ENCODE peak calls at places on chromosome 6, in nine cellular contexts. W, J, H, T, E, G, M, D and K are unnamed samples.

GRCh38 chr6:81834141-81834621 is 81.7 kb upstream of the TENT5A start:
- DNase-seq in W (peak), J (peak), H (no peak), T (no peak), E (peak), G (no peak), M (no peak), D (no peak), K (no peak)

GRCh38 chr6:38876470-38876869 is 161.4 kb downstream of the DNAH8 start:
- DNase-seq in W (no peak), J (no peak), H (no peak), T (peak), E (no peak), G (no peak), M (no peak), D (no peak), K (no peak)

GRCh38 chr6:147782302-147782701 is 273.8 kb downstream of the SAMD5 start:
- DNase-seq in W (peak), J (peak), H (no peak), T (peak), E (no peak), G (no peak), M (no peak), D (no peak), K (no peak)

GRCh38 chr6:156883497-156884252 is 106.5 kb downstream of the ARID1B start:
- DNase-seq in W (no peak), J (peak), H (peak), T (no peak), E (peak), G (peak), M (no peak), D (no peak), K (peak)

GRCh38 chr6:26331809-26332226 is 33.2 kb upstream of the BTN3A2 start:
- DNase-seq in W (no peak), J (no peak), H (no peak), T (no peak), E (peak), G (peak), M (no peak), D (no peak), K (no peak)

GRCh38 chr6:168132531-168133184 is 53.6 kb upstream of the FRMD1 start:
- DNase-seq in W (peak), J (peak), H (peak), T (peak), E (peak), G (no peak), M (no peak), D (peak), K (no peak)

GRCh38 chr6:107679457-107679856 is 144.7 kb downstream of the SCML4 start:
- DNase-seq in W (no peak), J (no peak), H (peak), T (no peak), E (peak), G (no peak), M (no peak), D (no peak), K (no peak)

GRCh38 chr6:54586251-54586650 is 260.3 kb upstream of the FAM83B start:
- DNase-seq in W (peak), J (no peak), H (no peak), T (no peak), E (peak), G (no peak), M (no peak), D (no peak), K (no peak)

GRCh38 chr6:28777147-28777461 is 146.7 kb downstream of the TRIM27 start:
- DNase-seq in W (no peak), J (no peak), H (no peak), T (no peak), E (no peak), G (no peak), M (no peak), D (no peak), K (no peak)

GRCh38 chr6:42100029-42100901 is 42.2 kb downstream of the C6orf132 start:
- DNase-seq in W (peak), J (peak), H (no peak), T (no peak), E (peak), G (no peak), M (no peak), D (no peak), K (no peak)

GRCh38 chr6:159828074-159828473 is 28.0 kb downstream of the PNLDC1 start:
- DNase-seq in W (no peak), J (no peak), H (no peak), T (no peak), E (peak), G (no peak), M (no peak), D (no peak), K (no peak)
- TF ChIP-seq EZH2phosphoT487 in W (no peak), J (no peak), H (no peak), T (no peak), E (no peak), G (no peak), M (no peak), D (no peak), K (no peak)

GRCh38 chr6:1643830-1644445 is 34.2 kb downstream of the FOXC1 start:
- DNase-seq in W (no peak), J (no peak), H (no peak), T (peak), E (no peak), G (no peak), M (no peak), D (no peak), K (no peak)

GRCh38 chr6:1639430-1639829 is 29.7 kb downstream of the FOXC1 start:
- DNase-seq in W (no peak), J (no peak), H (no peak), T (no peak), E (no peak), G (no peak), M (no peak), D (no peak), K (no peak)

GRCh38 chr6:1643111-1643510 is 33.4 kb downstream of the FOXC1 start:
- DNase-seq in W (no peak), J (no peak), H (no peak), T (no peak), E (no peak), G (no peak), M (no peak), D (no peak), K (no peak)

GRCh38 chr6:1640476-1640875 is 30.8 kb downstream of the FOXC1 start:
- DNase-seq in W (no peak), J (no peak), H (no peak), T (no peak), E (no peak), G (no peak), M (no peak), D (no peak), K (no peak)

DNA sequence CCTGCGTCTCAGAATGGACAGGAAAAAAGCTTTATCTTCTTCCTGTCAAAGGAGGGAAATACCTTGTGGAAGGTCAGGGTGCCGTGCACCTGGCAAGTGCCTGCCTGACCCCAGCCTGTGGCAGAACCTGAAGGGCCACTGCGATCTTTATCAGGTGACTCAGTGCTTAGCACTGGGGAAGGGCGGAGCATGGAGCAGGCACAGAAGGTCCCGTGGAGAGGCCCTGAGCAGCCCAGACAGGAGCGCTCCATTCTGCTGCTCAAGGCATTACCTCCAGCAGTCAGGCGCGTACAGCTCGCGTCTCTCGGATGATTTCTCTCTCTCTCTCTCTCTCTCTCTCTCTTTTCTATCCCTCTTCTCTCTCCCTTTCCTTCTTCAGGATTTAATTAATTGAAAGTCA is 31.7 kb downstream of the FOXC1 start:
- DNase-seq in W (peak), J (peak), H (no peak), T (no peak), E (no peak), G (no peak), M (peak), D (no peak), K (no peak)
- TF ChIP-seq EZH2phosphoT487 in W (no peak), J (no peak), H (no peak), T (no peak), E (no peak), G (no peak), M (no peak), D (no peak), K (no peak)

GRCh38 chr6:87789900-87790290 is 87.9 kb upstream of the AKIRIN2 start:
- DNase-seq in W (no peak), J (no peak), H (no peak), T (no peak), E (no peak), G (no peak), M (no peak), D (no peak), K (no peak)

GRCh38 chr6:87793340-87793739 is 91.3 kb upstream of the AKIRIN2 start:
- DNase-seq in W (no peak), J (no peak), H (no peak), T (no peak), E (no peak), G (no peak), M (no peak), D (no peak), K (no peak)

GRCh38 chr6:87791029-87791428 is 89.0 kb upstream of the AKIRIN2 start:
- DNase-seq in W (no peak), J (no peak), H (no peak), T (no peak), E (no peak), G (no peak), M (no peak), D (no peak), K (no peak)

GRCh38 chr6:87791982-87792381 is 89.9 kb upstream of the AKIRIN2 start:
- DNase-seq in W (no peak), J (no peak), H (no peak), T (no peak), E (no peak), G (no peak), M (no peak), D (no peak), K (no peak)

DNA sequence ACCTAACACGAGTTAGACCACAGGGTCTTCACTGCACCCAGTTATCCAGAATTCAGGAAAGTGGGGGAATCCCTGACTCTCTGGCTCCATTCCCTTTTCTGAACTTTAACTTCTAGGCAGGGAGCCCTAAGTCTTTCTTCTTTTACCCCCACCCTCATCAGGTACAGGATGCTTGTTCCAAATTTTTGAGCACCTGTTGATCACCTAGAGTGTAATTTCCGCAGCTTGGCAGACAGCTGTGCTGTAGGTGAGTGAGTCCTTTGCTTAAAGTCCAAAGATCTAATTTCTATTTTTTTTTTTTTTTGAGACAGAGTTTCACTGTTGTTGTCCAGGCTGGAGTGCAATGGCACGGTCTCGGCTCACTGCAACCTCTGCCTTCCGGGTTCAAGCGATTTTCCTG is 89.5 kb upstream of the AKIRIN2 start:
- DNase-seq in W (no peak), J (no peak), H (no peak), T (no peak), E (no peak), G (peak), M (no peak), D (no peak), K (no peak)
- TF ChIP-seq EZH2phosphoT487 in W (no peak), J (no peak), H (no peak), T (no peak), E (no peak), G (no peak), M (no peak), D (no peak), K (no peak)

DNA sequence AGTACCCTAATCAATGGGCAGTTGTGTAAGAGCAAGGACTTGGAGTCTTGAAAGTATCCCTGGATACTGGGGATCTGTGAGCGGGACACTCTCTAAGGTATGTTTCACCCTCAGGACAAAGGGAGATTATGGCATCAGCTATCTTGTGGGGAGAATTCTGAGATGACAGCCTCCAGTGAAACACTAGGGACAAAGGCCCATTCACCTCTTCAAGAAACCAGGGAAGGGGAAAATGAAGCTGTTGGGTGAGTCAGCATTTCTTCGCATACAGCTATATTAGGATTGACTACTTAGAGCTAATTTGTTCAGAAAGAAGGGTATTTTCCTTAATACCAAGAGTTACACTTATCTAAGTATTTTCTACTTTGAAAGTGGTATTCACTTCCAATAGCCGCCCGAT is 35.9 kb downstream of the OPN5 start:
- DNase-seq in W (no peak), J (no peak), H (no peak), T (no peak), E (no peak), G (no peak), M (no peak), D (no peak), K (no peak)
- TF ChIP-seq EZH2phosphoT487 in W (no peak), J (no peak), H (no peak), T (no peak), E (no peak), G (no peak), M (no peak), D (no peak), K (no peak)

DNA sequence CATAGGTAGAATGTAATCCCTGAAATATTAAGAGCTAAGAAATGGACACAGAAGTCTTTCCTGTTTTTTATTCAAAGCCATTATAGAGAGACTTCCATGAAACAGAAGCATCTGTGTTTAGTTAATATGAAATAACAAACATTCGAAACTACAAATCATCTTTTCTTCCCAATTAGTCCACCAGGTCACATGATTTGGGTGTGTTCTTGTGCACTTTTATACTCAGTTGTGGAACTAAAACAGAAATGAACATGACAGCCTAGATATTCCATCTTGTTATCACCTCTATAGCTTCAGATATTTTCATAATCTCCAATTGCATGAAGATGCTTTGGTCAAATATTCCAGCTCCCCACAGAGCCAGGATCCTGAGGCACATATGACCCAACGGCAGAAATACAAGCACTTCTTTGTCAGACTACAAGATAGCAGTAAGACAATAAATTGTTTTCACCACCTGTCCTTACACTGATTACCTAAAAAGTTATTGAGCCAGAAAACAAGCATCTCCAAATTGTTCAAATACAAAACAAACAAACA is 116.8 kb upstream of the BEND6 start:
- DNase-seq in W (no peak), J (no peak), H (no peak), T (no peak), E (no peak), G (no peak), M (no peak), D (no peak), K (no peak)
- TF ChIP-seq EZH2phosphoT487 in W (no peak), J (no peak), H (no peak), T (no peak), E (no peak), G (no peak), M (no peak), D (no peak), K (no peak)

GRCh38 chr6:95094751-95095150 is 482.6 kb upstream of the MANEA start:
- DNase-seq in W (peak), J (peak), H (no peak), T (no peak), E (peak), G (no peak), M (peak), D (no peak), K (no peak)
- TF ChIP-seq EZH2phosphoT487 in W (no peak), J (no peak), H (no peak), T (no peak), E (no peak), G (no peak), M (no peak), D (no peak), K (no peak)

GRCh38 chr6:143677891-143678737 is at the start of gene PHACTR2:
- DNase-seq in W (peak), J (peak), H (peak), T (peak), E (peak), G (no peak), M (peak), D (peak), K (no peak)
- TF ChIP-seq EZH2phosphoT487 in W (no peak), J (peak), H (no peak), T (no peak), E (no peak), G (no peak), M (no peak), D (no peak), K (no peak)

GRCh38 chr6:135686784-135687301 is 164.7 kb upstream of the PDE7B start:
- DNase-seq in W (peak), J (no peak), H (no peak), T (no peak), E (peak), G (no peak), M (no peak), D (no peak), K (no peak)

GRCh38 chr6:135675862-135676261 is 175.6 kb upstream of the PDE7B start:
- DNase-seq in W (peak), J (peak), H (peak), T (peak), E (peak), G (peak), M (peak), D (peak), K (peak)

DNA sequence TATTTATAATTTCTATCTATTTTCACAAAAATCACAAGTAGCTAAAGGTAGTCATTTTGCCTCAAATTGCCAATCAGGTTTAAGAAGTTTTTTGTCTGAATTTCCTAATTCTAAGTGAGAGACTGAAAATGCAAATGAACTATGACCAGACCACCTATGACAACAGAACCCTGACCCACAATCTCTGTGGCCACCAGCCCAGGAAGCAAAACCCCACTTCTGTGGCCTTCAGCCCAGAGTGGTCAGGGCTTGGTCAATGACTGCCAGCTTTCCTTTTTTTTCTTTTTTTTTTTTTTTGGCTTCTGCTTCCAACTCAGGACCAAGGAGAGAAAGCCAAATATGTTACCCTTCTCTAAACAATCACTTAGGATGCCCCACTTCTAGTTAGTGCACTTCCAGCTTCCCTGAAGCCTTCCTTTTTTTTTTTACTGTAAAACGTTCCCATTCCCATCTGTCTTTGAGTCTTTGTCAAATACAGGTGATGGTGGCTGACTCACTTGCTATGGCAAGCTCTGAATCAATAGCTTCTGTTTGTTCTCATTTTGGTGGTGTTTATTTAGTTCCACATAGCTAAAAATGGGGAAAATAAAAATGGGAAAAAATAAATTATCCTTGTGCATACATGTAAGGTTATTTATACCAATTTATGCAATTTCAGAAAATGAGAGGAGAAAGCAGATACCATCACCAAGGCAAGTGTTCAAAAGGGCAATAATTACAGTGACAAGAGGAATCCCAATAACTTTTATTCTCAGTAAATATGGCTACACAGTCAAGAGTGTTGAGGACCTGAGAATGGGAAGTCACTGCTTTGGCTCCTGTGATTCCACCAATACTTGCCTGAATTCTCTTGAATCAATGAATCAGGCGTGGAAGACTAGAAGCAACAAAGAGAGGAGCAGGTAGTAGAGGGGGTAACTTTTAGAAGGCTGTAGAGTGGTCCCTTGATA is 170.3 kb upstream of the PDE7B start:
- DNase-seq in W (peak), J (no peak), H (no peak), T (no peak), E (no peak), G (no peak), M (no peak), D (no peak), K (no peak)
- TF ChIP-seq EZH2phosphoT487 in W (no peak), J (no peak), H (no peak), T (no peak), E (no peak), G (no peak), M (no peak), D (no peak), K (no peak)

GRCh38 chr6:16380220-16380809 is 141.9 kb downstream of the GMPR start:
- DNase-seq in W (no peak), J (no peak), H (no peak), T (no peak), E (no peak), G (no peak), M (no peak), D (peak), K (no peak)
- TF ChIP-seq EZH2phosphoT487 in W (no peak), J (no peak), H (no peak), T (no peak), E (no peak), G (no peak), M (no peak), D (no peak), K (no peak)

DNA sequence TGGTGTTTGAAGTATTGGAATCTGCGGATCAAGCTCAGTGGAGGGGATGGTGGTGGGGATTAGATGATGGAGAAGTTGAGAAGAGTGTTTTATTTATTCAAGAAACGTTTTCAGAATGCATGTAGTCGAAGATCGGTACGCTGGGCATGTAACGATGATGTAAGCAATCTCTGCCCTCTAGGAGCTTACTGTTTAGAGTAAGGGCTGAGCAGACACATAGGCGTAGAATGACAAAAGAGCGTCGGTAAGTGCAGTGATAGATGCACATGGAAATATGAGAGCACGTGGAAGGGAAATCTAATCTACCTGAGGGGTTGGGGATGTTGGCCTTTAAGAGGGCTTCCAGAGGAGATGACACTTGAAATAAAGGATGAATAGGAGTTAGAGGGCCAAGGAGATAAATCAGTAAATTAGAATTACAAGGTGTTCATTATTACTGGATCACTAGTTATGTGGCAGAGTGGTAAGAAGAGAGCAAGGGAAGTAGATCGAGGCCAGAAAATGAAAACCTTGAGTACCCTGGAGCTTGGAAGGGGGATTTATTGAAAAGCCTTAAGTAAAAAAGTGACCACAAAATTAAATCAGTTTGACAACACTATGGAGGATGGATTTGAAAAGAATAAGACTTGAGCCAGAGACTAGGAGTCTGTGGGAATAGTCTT is 747 bp downstream of the TRMT11 start:
- DNase-seq in W (peak), J (peak), H (peak), T (no peak), E (peak), G (peak), M (peak), D (peak), K (peak)
- TF ChIP-seq EZH2phosphoT487 in W (no peak), J (no peak), H (no peak), T (no peak), E (no peak), G (no peak), M (no peak), D (no peak), K (no peak)